ENCODE peak calls at places on chromosomes 6 and 20, in five cellular contexts. Q, W, D, J and X are unnamed samples.

GRCh38 chr6:123925360-123925759 is 121.7 kb downstream of the NKAIN2 start:
- DNase-seq in Q (no peak), W (no peak), D (no peak), J (no peak), X (no peak)

GRCh38 chr6:169254456-169255316 is 1.0 kb upstream of the THBS2 start:
- DNase-seq in Q (no peak), W (no peak), D (no peak), J (no peak), X (no peak)

GRCh38 chr20:17619351-17620093 is 49.6 kb downstream of the DSTN start:
- DNase-seq in Q (no peak), W (no peak), D (no peak), J (peak; percentile 45), X (no peak)

GRCh38 chr6:122651031-122651430 is 40.8 kb downstream of the PKIB start:
- DNase-seq in Q (no peak), W (no peak), D (no peak), J (no peak), X (no peak)

GRCh38 chr20:40414843-40415615 is 274.0 kb downstream of the MAFB start:
- DNase-seq in Q (no peak), W (no peak), D (no peak), J (no peak), X (no peak)

GRCh38 chr6:134532694-134533624 is 215.0 kb upstream of the SGK1 start:
- DNase-seq in Q (no peak), W (no peak), D (no peak), J (no peak), X (no peak)

GRCh38 chr6:132404736-132405135 is 3.5 kb upstream of the MOXD1 start:
- DNase-seq in Q (no peak), W (no peak), D (no peak), J (no peak), X (no peak)

GRCh38 chr20:62348604-62349003 is 18.5 kb downstream of the LAMA5 start:
- DNase-seq in Q (no peak), W (no peak), D (no peak), J (no peak), X (no peak)

GRCh38 chr6:29375191-29375590 is at the start of gene OR12D3:
- DNase-seq in Q (no peak), W (no peak), D (no peak), J (no peak), X (no peak)

GRCh38 chr6:42726026-42726425 is 3.6 kb upstream of the PRPH2 start:
- DNase-seq in Q (no peak), W (no peak), D (no peak), J (no peak), X (no peak)
- H3K27ac ChIP-seq in Q (peak overlapping the region; percentile 30), W (peak overlapping the region; percentile 66), D (peak overlapping the region; percentile 43), J (no peak overlapping the region), X (no peak overlapping the region)

DNA sequence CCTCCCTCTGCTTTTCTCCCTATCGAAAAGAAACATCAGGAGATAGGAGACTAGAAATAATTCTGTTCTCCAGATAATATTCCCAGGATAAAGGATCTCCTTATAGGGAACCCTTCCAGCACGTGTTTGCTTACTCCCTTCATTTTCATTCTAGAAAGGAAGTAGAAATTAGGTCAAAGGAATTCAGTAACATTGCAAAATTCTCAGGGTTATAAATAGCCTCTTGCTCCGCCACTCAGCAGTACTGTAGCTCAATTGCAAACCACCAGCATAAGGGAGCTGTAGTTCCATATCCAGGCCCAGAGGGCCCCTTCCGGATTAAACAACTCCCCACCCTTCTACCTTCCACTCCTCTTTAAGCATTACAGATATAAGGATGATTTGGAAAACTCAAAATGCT is 6.2 kb downstream of the ELMO2 start:
- DNase-seq in Q (peak; percentile 43), W (no peak), D (no peak), J (peak; percentile 37), X (no peak)
- H3K27ac ChIP-seq in Q (peak overlapping the region; percentile 32), W (peak overlapping the region; percentile 74), D (no peak overlapping the region), J (peak overlapping the region; percentile 44), X (peak overlapping the region; percentile 84)

GRCh38 chr6:113734886-113735481 is 122.2 kb upstream of the MARCKS start:
- DNase-seq in Q (no peak), W (no peak), D (no peak), J (no peak), X (no peak)
- H3K27ac ChIP-seq in Q (no peak overlapping the region), W (no peak overlapping the region), D (no peak overlapping the region), J (no peak overlapping the region), X (no peak overlapping the region)

GRCh38 chr6:160238786-160239751 is 19.6 kb downstream of the SLC22A2 start:
- DNase-seq in Q (no peak), W (no peak), D (no peak), J (no peak), X (no peak)
- H3K27ac ChIP-seq in Q (no peak overlapping the region), W (no peak overlapping the region), D (no peak overlapping the region), J (no peak overlapping the region), X (no peak overlapping the region)

GRCh38 chr6:157125531-157125930 is 197.8 kb downstream of the TMEM242 start:
- DNase-seq in Q (no peak), W (no peak), D (no peak), J (no peak), X (no peak)

GRCh38 chr6:157124855-157125254 is 198.5 kb downstream of the TMEM242 start:
- DNase-seq in Q (no peak), W (no peak), D (no peak), J (no peak), X (no peak)

GRCh38 chr6:157121897-157122296 is 201.4 kb downstream of the TMEM242 start:
- DNase-seq in Q (no peak), W (no peak), D (no peak), J (no peak), X (no peak)

GRCh38 chr6:157120523-157121232 is 202.6 kb downstream of the TMEM242 start:
- DNase-seq in Q (no peak), W (no peak), D (no peak), J (no peak), X (no peak)

DNA sequence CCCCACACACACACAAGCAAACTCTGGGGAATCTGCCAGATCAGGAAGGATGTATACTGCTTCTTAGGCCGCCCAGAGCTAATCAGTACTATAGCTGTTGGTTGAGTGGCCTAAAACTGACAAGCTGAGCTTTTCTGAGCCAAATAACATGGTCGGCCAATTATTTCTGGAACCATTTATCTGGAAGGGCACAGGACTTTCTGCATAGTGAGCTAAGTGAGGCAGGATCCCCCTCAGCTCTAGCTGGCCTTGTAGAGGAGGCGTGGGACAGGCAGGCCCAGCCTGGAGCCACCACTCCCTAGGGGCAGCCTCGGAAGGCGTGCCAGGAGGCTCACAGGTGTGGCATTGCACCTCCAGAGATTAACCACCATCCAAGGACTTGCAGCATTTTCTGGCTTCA is 200.1 kb downstream of the TMEM242 start:
- DNase-seq in Q (no peak), W (no peak), D (no peak), J (no peak), X (peak; percentile 67)
- H3K27ac ChIP-seq in Q (no peak overlapping the region), W (no peak overlapping the region), D (no peak overlapping the region), J (no peak overlapping the region), X (no peak overlapping the region)

GRCh38 chr20:31767805-31768204 is 28.7 kb downstream of the TPX2 start:
- DNase-seq in Q (no peak), W (no peak), D (no peak), J (no peak), X (no peak)
- H3K27ac ChIP-seq in Q (no peak overlapping the region), W (no peak overlapping the region), D (no peak overlapping the region), J (no peak overlapping the region), X (no peak overlapping the region)

GRCh38 chr6:137223370-137224131 is 4.4 kb upstream of the IFNGR1 start:
- DNase-seq in Q (peak; percentile 47), W (no peak), D (no peak), J (no peak), X (no peak)
- H3K27ac ChIP-seq in Q (no peak overlapping the region), W (no peak overlapping the region), D (no peak overlapping the region), J (no peak overlapping the region), X (peak overlapping the region; percentile 47)

GRCh38 chr6:119361209-119361608 is 11.6 kb upstream of the MAN1A1 start:
- DNase-seq in Q (no peak), W (no peak), D (no peak), J (peak; percentile 53), X (no peak)
- H3K27ac ChIP-seq in Q (no peak overlapping the region), W (no peak overlapping the region), D (no peak overlapping the region), J (no peak overlapping the region), X (no peak overlapping the region)

GRCh38 chr6:10837692-10837996 is 695 bp downstream of the MAK start:
- DNase-seq in Q (no peak), W (no peak), D (no peak), J (peak; percentile 40), X (no peak)
- H3K27ac ChIP-seq in Q (no peak overlapping the region), W (no peak overlapping the region), D (no peak overlapping the region), J (no peak overlapping the region), X (no peak overlapping the region)